ENCODE peak calls at places on chromosome 13, in eight cellular contexts. M, C, R, O, L, D, P and I are unnamed samples.

GRCh38 chr13:45678282-45678681 is 23.8 kb upstream of the CBY2 start:
- DNase-seq in L (no peak), D (no peak), O (no peak), M (no peak), P (peak), R (no peak), C (no peak), I (no peak)

GRCh38 chr13:23673354-23673753 is 103.1 kb downstream of the TNFRSF19 start:
- DNase-seq in C (no peak), O (no peak), L (no peak), R (no peak), D (peak), P (peak), M (no peak), I (no peak)

GRCh38 chr13:40187324-40187795 is 479.1 kb downstream of the FOXO1 start:
- DNase-seq in P (no peak), C (no peak), L (no peak), O (no peak), D (no peak), R (no peak), M (no peak), I (no peak)

GRCh38 chr13:23901365-23901764 is 4.1 kb upstream of the C1QTNF9B start:
- DNase-seq in M (no peak), D (no peak), R (no peak), C (no peak), L (no peak), O (no peak), P (peak), I (no peak)

GRCh38 chr13:20415288-20415644 is 110.4 kb downstream of the CRYL1 start:
- DNase-seq in M (no peak), R (no peak), D (no peak), C (no peak), O (no peak), L (no peak), P (no peak), I (no peak)

GRCh38 chr13:37369618-37370017 is 228.9 kb downstream of the POSTN start:
- DNase-seq in O (no peak), L (no peak), M (no peak), P (peak), D (no peak), R (no peak), C (no peak), I (no peak)

GRCh38 chr13:66556306-66556705 is 673.8 kb downstream of the PCDH9 start:
- DNase-seq in C (no peak), D (peak), R (no peak), M (no peak), O (no peak), P (no peak), L (no peak), I (no peak)

GRCh38 chr13:33953203-33953602 is 135.3 kb downstream of the RFC3 start:
- DNase-seq in O (no peak), L (no peak), D (peak), M (no peak), R (no peak), C (no peak), P (peak), I (no peak)

GRCh38 chr13:107867701-107868661 is 347.4 kb downstream of the LIG4 start:
- DNase-seq in P (peak), C (no peak), M (peak), L (no peak), O (peak), D (no peak), R (no peak), I (no peak)

GRCh38 chr13:106649495-106649894 is 81.6 kb upstream of the ARGLU1 start:
- DNase-seq in O (no peak), M (no peak), P (peak), R (no peak), C (no peak), L (no peak), D (peak), I (no peak)

GRCh38 chr13:51923983-51924539 is 62.3 kb downstream of the CCDC70 start:
- DNase-seq in O (no peak), L (no peak), R (no peak), C (no peak), D (no peak), P (no peak), M (peak), I (no peak)

GRCh38 chr13:48165727-48166126 is 67.3 kb upstream of the ITM2B start:
- DNase-seq in L (no peak), D (no peak), C (no peak), O (no peak), R (no peak), P (no peak), M (no peak), I (no peak)

GRCh38 chr13:105773887-105774538 is 761.4 kb downstream of the EFNB2 start:
- DNase-seq in O (peak), R (peak), C (no peak), P (peak), M (no peak), D (no peak), L (no peak), I (no peak)

GRCh38 chr13:30156270-30156669 is 151.1 kb downstream of the KATNAL1 start:
- DNase-seq in P (no peak), L (no peak), C (no peak), O (no peak), R (no peak), M (no peak), D (no peak), I (no peak)

GRCh38 chr13:72462726-72463125 is 264.7 kb downstream of the MZT1 start:
- DNase-seq in D (no peak), L (no peak), O (no peak), R (no peak), M (no peak), P (peak), C (no peak), I (no peak)

GRCh38 chr13:75800545-75800944 is 164.4 kb downstream of the LMO7 start:
- DNase-seq in P (no peak), D (no peak), M (no peak), L (no peak), O (no peak), R (no peak), C (no peak), I (no peak)

GRCh38 chr13:101572456-101572855 is 120.0 kb downstream of the ITGBL1 start:
- DNase-seq in R (no peak), P (no peak), C (no peak), M (no peak), D (peak), L (no peak), O (no peak), I (no peak)

GRCh38 chr13:53276265-53276664 is 247.7 kb downstream of the OLFM4 start:
- DNase-seq in O (no peak), M (no peak), D (no peak), P (no peak), R (no peak), C (no peak), L (no peak), I (no peak)

GRCh38 chr13:50910483-50910805 is 853 bp downstream of the RNASEH2B start:
- DNase-seq in R (peak), C (peak), P (peak), D (peak), O (peak), L (no peak), M (peak), I (no peak)

GRCh38 chr13:105611424-105611823 is 924.0 kb downstream of the EFNB2 start:
- DNase-seq in P (peak), R (no peak), O (no peak), D (peak), C (no peak), L (no peak), M (no peak), I (no peak)

GRCh38 chr13:108681986-108682562 is 52.7 kb downstream of the MYO16 start:
- DNase-seq in O (no peak), M (no peak), C (no peak), D (no peak), R (no peak), L (no peak), P (peak), I (no peak)

GRCh38 chr13:21463424-21463823 is 4.3 kb upstream of the ZDHHC20 start:
- DNase-seq in M (no peak), C (no peak), P (no peak), L (no peak), O (no peak), R (no peak), D (no peak), I (no peak)

GRCh38 chr13:21453352-21454089 is 5.6 kb downstream of the ZDHHC20 start:
- DNase-seq in L (no peak), P (no peak), C (no peak), R (no peak), O (no peak), D (peak), M (no peak), I (no peak)

GRCh38 chr13:21458457-21458815 is 667 bp downstream of the ZDHHC20 start:
- DNase-seq in C (peak), D (no peak), M (peak), L (peak), R (peak), O (peak), P (no peak), I (no peak)

GRCh38 chr13:21458816-21459701 is at the start of gene ZDHHC20:
- DNase-seq in C (peak), D (peak), P (peak), M (peak), L (peak), R (peak), O (peak), I (peak)
- TF ChIP-seq CTCF in C (no peak), D (no peak), P (no peak), M (no peak), L (no peak), R (no peak), O (no peak), I (no peak)

GRCh38 chr13:44371421-44371820 is 2.2 kb upstream of the SERP2 start:
- DNase-seq in R (no peak), L (no peak), D (no peak), O (no peak), P (no peak), M (no peak), C (no peak), I (no peak)

GRCh38 chr13:44373601-44374347 is at the start of gene SERP2:
- DNase-seq in C (peak), R (no peak), D (peak), O (peak), L (no peak), M (peak), P (peak), I (no peak)

GRCh38 chr13:44368599-44369368 is 4.8 kb upstream of the SERP2 start:
- DNase-seq in D (no peak), O (no peak), L (no peak), C (no peak), P (no peak), M (no peak), R (peak), I (no peak)

GRCh38 chr13:44374348-44374712 is 706 bp downstream of the SERP2 start:
- DNase-seq in D (no peak), O (no peak), C (no peak), M (no peak), P (no peak), L (no peak), R (no peak), I (no peak)

DNA sequence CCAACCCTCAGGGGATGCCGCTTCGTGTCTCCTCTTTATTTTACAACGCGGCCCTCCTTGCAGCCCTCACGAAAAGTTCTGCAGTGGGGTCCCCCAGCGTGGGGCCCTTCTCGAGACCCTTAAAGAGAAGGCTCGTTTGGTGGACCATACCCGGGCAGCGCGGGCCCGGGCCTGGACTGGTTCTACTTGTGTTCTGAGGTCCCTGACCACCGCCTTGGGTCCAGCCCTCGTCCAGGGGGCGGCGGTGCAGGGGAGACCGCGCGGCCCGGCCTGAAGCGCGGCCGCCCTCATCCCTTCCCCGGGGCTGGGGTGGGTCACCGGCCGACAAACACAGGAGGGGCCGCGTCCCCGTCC is 400 bp upstream of the SERP2 start:
- DNase-seq in C (no peak), P (no peak), O (no peak), M (no peak), D (no peak), L (no peak), R (no peak), I (no peak)
- H3K4me3 ChIP-seq in C (peak), P (peak), O (peak), M (peak), D (peak), L (peak), R (no peak), I (no peak)

GRCh38 chr13:97749174-97749573 is 204.3 kb upstream of the IPO5 start:
- DNase-seq in M (no peak), R (no peak), P (peak), L (no peak), O (no peak), C (no peak), D (no peak), I (no peak)
- TF ChIP-seq CTCF in M (peak), R (no peak), P (no peak), L (no peak), O (peak), C (no peak), D (no peak), I (peak)

DNA sequence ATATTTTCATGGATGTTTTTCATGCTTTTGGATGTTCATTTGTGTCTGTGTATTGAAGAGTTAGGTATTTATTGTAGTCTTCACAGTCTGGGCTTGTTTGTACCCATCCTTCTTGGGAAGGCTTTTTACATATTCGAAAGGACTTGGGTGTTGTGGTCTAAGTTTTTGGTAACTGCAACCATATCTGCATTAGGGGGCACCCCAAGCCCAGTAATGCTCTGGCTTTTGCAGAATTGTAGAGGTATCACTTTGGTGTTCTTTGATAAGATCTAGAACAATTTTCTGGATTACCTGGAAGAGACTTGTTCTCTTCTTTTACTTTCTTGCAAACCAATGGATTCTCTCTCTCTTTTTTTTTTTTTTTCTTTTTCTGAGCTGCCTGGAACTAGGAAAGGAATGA is 581.3 kb downstream of the DACH1 start:
- DNase-seq in L (no peak), O (peak), C (no peak), D (no peak), M (no peak), P (no peak), R (no peak), I (no peak)
- H3K4me3 ChIP-seq in L (no peak), O (no peak), C (no peak), D (no peak), M (no peak), P (no peak), R (no peak), I (no peak)

GRCh38 chr13:102902789-102903347 is 57.0 kb downstream of the ERCC5 start:
- DNase-seq in R (no peak), C (peak), D (no peak), M (no peak), L (no peak), P (no peak), O (peak), I (no peak)

GRCh38 chr13:102904408-102904862 is 58.6 kb downstream of the ERCC5 start:
- DNase-seq in M (no peak), P (no peak), L (no peak), C (no peak), O (no peak), R (no peak), D (no peak), I (no peak)

GRCh38 chr13:102905905-102906304 is 60.1 kb downstream of the ERCC5 start:
- DNase-seq in P (no peak), O (no peak), L (no peak), D (no peak), R (no peak), M (no peak), C (no peak), I (no peak)

GRCh38 chr13:102901615-102902305 is 55.9 kb downstream of the ERCC5 start:
- DNase-seq in P (peak), D (no peak), R (no peak), L (no peak), M (no peak), O (no peak), C (no peak), I (no peak)

GRCh38 chr13:102903659-102904407 is 58.0 kb downstream of the ERCC5 start:
- DNase-seq in R (no peak), O (no peak), P (no peak), M (peak), C (no peak), L (no peak), D (peak), I (no peak)
- TF ChIP-seq CTCF in R (peak), O (peak), P (peak), M (peak), C (peak), L (no peak), D (peak), I (peak)

GRCh38 chr13:113472355-113473025 is 18.0 kb downstream of the DCUN1D2 start:
- DNase-seq in O (no peak), D (no peak), L (no peak), P (no peak), R (no peak), C (no peak), M (no peak), I (no peak)
- H3K4me3 ChIP-seq in O (no peak), D (no peak), L (no peak), P (no peak), R (no peak), C (peak), M (no peak), I (no peak)

GRCh38 chr13:111183959-111184684 is 69.0 kb downstream of the ARHGEF7 start:
- DNase-seq in R (no peak), D (no peak), O (no peak), L (no peak), M (no peak), P (peak), C (no peak), I (no peak)
- TF ChIP-seq CTCF in R (no peak), D (no peak), O (no peak), L (no peak), M (no peak), P (no peak), C (no peak), I (no peak)

GRCh38 chr13:110303644-110304043 is 3.3 kb downstream of the COL4A1 start:
- DNase-seq in D (no peak), M (no peak), O (no peak), R (no peak), C (no peak), P (no peak), L (no peak), I (no peak)

GRCh38 chr13:110301083-110301482 is 5.9 kb downstream of the COL4A1 start:
- DNase-seq in M (no peak), P (no peak), C (no peak), L (no peak), O (no peak), R (no peak), D (no peak), I (no peak)

GRCh38 chr13:110302986-110303385 is 4.0 kb downstream of the COL4A1 start:
- DNase-seq in L (no peak), D (no peak), O (no peak), M (no peak), R (no peak), C (no peak), P (no peak), I (no peak)

GRCh38 chr13:110301606-110302131 is 5.3 kb downstream of the COL4A1 start:
- DNase-seq in P (peak), M (no peak), L (no peak), R (no peak), C (peak), O (no peak), D (peak), I (no peak)

DNA sequence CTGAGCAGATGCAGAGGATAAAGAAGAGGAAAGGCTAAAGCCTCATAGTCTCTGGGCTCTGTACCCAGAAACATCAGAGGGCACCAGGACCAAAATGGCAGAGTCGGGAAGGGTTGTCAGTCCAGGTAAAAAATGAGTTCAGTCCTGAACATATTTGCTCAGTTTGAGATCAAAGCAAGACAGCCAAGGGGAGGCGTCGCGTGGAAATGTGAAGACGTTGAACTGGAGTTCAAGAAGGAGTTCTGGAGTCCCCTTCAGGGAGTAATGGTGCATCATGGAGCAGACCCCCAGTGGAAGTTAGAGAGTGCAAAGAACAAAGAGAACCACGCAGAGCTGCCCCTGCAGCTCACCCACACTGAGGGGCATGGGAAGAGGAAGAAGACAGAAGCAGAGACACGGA is 4.8 kb downstream of the COL4A1 start:
- DNase-seq in P (no peak), C (no peak), L (no peak), D (no peak), O (no peak), R (no peak), M (no peak), I (no peak)
- H3K4me3 ChIP-seq in P (no peak), C (no peak), L (no peak), D (no peak), O (no peak), R (no peak), M (no peak), I (no peak)

GRCh38 chr13:70967564-70967963 is 859.3 kb upstream of the KLHL1 start:
- DNase-seq in P (no peak), D (no peak), C (no peak), O (no peak), R (no peak), L (no peak), M (no peak), I (no peak)

GRCh38 chr13:70959376-70959775 is 851.1 kb upstream of the KLHL1 start:
- DNase-seq in L (no peak), P (no peak), M (no peak), R (no peak), D (no peak), O (no peak), C (no peak), I (no peak)

GRCh38 chr13:70960841-70961443 is 852.7 kb upstream of the KLHL1 start:
- DNase-seq in O (peak), M (peak), D (peak), P (peak), L (no peak), C (no peak), R (no peak), I (no peak)

GRCh38 chr13:70964124-70964523 is 855.9 kb upstream of the KLHL1 start:
- DNase-seq in D (no peak), R (no peak), P (no peak), C (no peak), L (no peak), O (peak), M (no peak), I (no peak)
- TF ChIP-seq CTCF in D (no peak), R (peak), P (peak), C (no peak), L (no peak), O (peak), M (peak), I (peak)